ENCODE peak calls at places on chromosomes 11 and 22, in seven cellular contexts. T is hepatocyte, D is kidney, K is left lung, C is transverse colon, I is cardiac muscle cell, B is body of pancreas. A is an unnamed sample. For H3K36me3, the result is how much of the 10 kb centered on the place peaks cover.

GRCh38 chr22:50308597-50308935 is 1.1 kb upstream of the PLXNB2 start:
- DNase-seq in T (no peak), D (peak), K (no peak), C (peak), I (peak), B (peak), A (no peak)

GRCh38 chr11:616320-617220 is 820 bp upstream of the IRF7 start:
- DNase-seq in T (no peak), D (peak), K (peak), C (no peak), I (no peak), B (no peak), A (no peak)

GRCh38 chr11:118673361-118674093 is 5.9 kb downstream of the TREH start:
- DNase-seq in T (peak), D (no peak), K (no peak), C (no peak), I (no peak), B (no peak), A (peak)

GRCh38 chr11:107769189-107769588 is 57.3 kb upstream of the SLN start:
- DNase-seq in T (no peak), D (no peak), K (no peak), C (no peak), I (peak), B (no peak), A (no peak)

GRCh38 chr22:36010913-36011312 is 17.7 kb downstream of the RBFOX2 start:
- DNase-seq in T (no peak), D (no peak), K (no peak), C (no peak), I (peak), B (no peak), A (no peak)

GRCh38 chr11:65498042-65498726 is 661 bp upstream of the MALAT1 start:
- DNase-seq in T (peak), D (peak), K (peak), C (peak), I (peak), B (peak), A (peak)

GRCh38 chr11:61627831-61628753 is 47.2 kb upstream of the SYT7 start:
- DNase-seq in T (peak), D (no peak), K (no peak), C (peak), I (peak), B (peak), A (peak)

GRCh38 chr11:112265659-112266409 is 5.2 kb upstream of the PLET1 start:
- DNase-seq in T (peak), D (no peak), K (no peak), C (no peak), I (peak), B (no peak), A (no peak)

GRCh38 chr22:20606041-20606783 is 98.8 kb downstream of the MED15 start:
- DNase-seq in T (peak), D (peak), K (peak), C (peak), I (peak), B (peak), A (no peak)

GRCh38 chr11:34997872-34998548 is 81.6 kb downstream of the PDHX start:
- DNase-seq in T (no peak), D (no peak), K (no peak), C (no peak), I (peak), B (no peak), A (no peak)

GRCh38 chr11:8233691-8234424 is 29.8 kb downstream of the LMO1 start:
- DNase-seq in T (peak), D (peak), K (no peak), C (no peak), I (peak), B (no peak), A (no peak)

GRCh38 chr11:131982154-131982553 is 611.7 kb downstream of the NTM start:
- DNase-seq in T (no peak), D (no peak), K (no peak), C (no peak), I (no peak), B (no peak), A (no peak)

GRCh38 chr11:47916361-47916841 is 64.0 kb upstream of the PTPRJ start:
- DNase-seq in T (peak), D (peak), K (no peak), C (no peak), I (peak), B (peak), A (peak)

GRCh38 chr22:19065298-19065859 is 56.8 kb downstream of the DGCR2 start:
- DNase-seq in T (no peak), D (no peak), K (no peak), C (no peak), I (no peak), B (no peak), A (no peak)

GRCh38 chr22:34993548-34993947 is 72.4 kb upstream of the ISX start:
- DNase-seq in T (no peak), D (no peak), K (no peak), C (no peak), I (no peak), B (peak), A (no peak)

GRCh38 chr11:95877288-95877687 is 46.6 kb downstream of the MTMR2 start:
- DNase-seq in T (no peak), D (no peak), K (no peak), C (no peak), I (peak), B (no peak), A (no peak)

GRCh38 chr11:70230151-70230839 is 27.2 kb downstream of the FADD start:
- DNase-seq in T (no peak), D (no peak), K (no peak), C (no peak), I (peak), B (no peak), A (peak)

GRCh38 chr22:19843107-19843856 is 11.4 kb downstream of the GNB1L start:
- DNase-seq in T (peak), D (peak), K (peak), C (no peak), I (no peak), B (no peak), A (no peak)

GRCh38 chr11:802693-803466 is 2.2 kb downstream of the PIDD1 start:
- DNase-seq in T (no peak), D (no peak), K (no peak), C (no peak), I (no peak), B (no peak), A (no peak)

GRCh38 chr11:64514596-64514995 is 76.4 kb upstream of the SLC22A12 start:
- DNase-seq in T (no peak), D (no peak), K (no peak), C (no peak), I (no peak), B (no peak), A (no peak)

GRCh38 chr11:35662061-35662648 is 420 bp upstream of the TRIM44 start:
- DNase-seq in T (peak), D (no peak), K (no peak), C (peak), I (no peak), B (peak), A (no peak)

GRCh38 chr22:48855593-48856307 is 971.9 kb downstream of the BRD1 start:
- DNase-seq in T (no peak), D (no peak), K (no peak), C (no peak), I (no peak), B (no peak), A (no peak)

GRCh38 chr11:64745219-64745522 is 1.2 kb upstream of the RASGRP2 start:
- DNase-seq in T (no peak), D (peak), K (peak), C (peak), I (no peak), B (peak), A (peak)

GRCh38 chr11:1640076-1640946 is 10.7 kb downstream of the KRTAP5-5 start:
- DNase-seq in T (peak), D (peak), K (peak), C (peak), I (peak), B (peak), A (peak)

GRCh38 chr11:125773516-125773915 is 5.1 kb downstream of the PATE2 start:
- DNase-seq in T (no peak), D (no peak), K (no peak), C (no peak), I (peak), B (no peak), A (no peak)

GRCh38 chr11:28009383-28009782 is 98.6 kb downstream of the KIF18A start:
- DNase-seq in T (no peak), D (no peak), K (no peak), C (no peak), I (peak), B (no peak), A (no peak)

GRCh38 chr22:43823353-43823908 is 11.3 kb upstream of the EFCAB6 start:
- DNase-seq in T (peak), D (peak), K (peak), C (no peak), I (no peak), B (peak), A (peak)

GRCh38 chr11:69862797-69863543 is 43.8 kb upstream of the FGF3 start:
- DNase-seq in T (no peak), D (no peak), K (no peak), C (no peak), I (no peak), B (no peak), A (no peak)

GRCh38 chr11:128587415-128587814 is at the start of gene ETS1:
- DNase-seq in T (no peak), D (no peak), K (no peak), C (no peak), I (no peak), B (peak), A (no peak)

GRCh38 chr11:45658292-45658991 is 7.0 kb downstream of the CHST1 start:
- DNase-seq in T (peak), D (peak), K (no peak), C (peak), I (peak), B (peak), A (peak)

GRCh38 chr22:32558681-32559355 is 84.2 kb downstream of the FBXO7 start:
- DNase-seq in T (peak), D (peak), K (peak), C (peak), I (peak), B (peak), A (peak)

GRCh38 chr11:128342511-128343133 is 244.7 kb downstream of the ETS1 start:
- DNase-seq in T (peak), D (no peak), K (no peak), C (peak), I (peak), B (no peak), A (no peak)

DNA sequence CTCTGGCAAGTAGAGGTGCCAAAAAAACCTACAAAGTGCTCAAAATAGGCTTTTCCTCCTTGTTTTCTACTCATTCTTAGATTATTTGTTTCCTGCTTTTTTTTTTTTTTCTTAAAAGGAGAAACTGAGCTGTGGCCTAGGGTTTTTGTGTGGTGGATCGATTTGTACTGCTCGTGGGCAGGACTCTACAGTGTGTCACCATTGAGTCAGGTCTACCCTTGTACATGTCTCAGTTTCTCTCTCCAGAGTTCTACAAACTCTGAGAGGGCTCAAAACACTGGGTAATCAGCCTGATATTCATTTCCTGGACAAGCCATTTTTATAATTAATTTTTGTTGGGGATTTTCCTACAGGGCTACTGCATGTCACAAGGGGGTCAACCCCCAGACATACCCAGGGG is 5.2 kb upstream of the CASP4 start:
- DNase-seq in T (no peak), D (no peak), K (no peak), C (no peak), I (no peak), B (no peak), A (no peak)
- H3K36me3 ChIP-seq in T (under half), D (under half), K (under half), C (under half), I (under half), B (under half), A (under half)

GRCh38 chr11:12200359-12201015 is 90.1 kb downstream of the MICAL2 start:
- DNase-seq in T (peak), D (no peak), K (no peak), C (peak), I (peak), B (peak), A (peak)

GRCh38 chr11:12201016-12201985 is 90.9 kb downstream of the MICAL2 start:
- DNase-seq in T (peak), D (peak), K (no peak), C (no peak), I (peak), B (peak), A (peak)

GRCh38 chr11:12198261-12198925 is 88.0 kb downstream of the MICAL2 start:
- DNase-seq in T (no peak), D (no peak), K (no peak), C (no peak), I (no peak), B (peak), A (no peak)

GRCh38 chr11:12196862-12197261 is 86.5 kb downstream of the MICAL2 start:
- DNase-seq in T (no peak), D (no peak), K (no peak), C (no peak), I (no peak), B (no peak), A (no peak)

GRCh38 chr11:12199231-12199948 is 89.0 kb downstream of the MICAL2 start:
- DNase-seq in T (no peak), D (no peak), K (no peak), C (peak), I (no peak), B (peak), A (no peak)
- H3K27ac ChIP-seq in T (peak), D (no peak), K (no peak), C (peak), I (peak), B (no peak), A (peak)

GRCh38 chr22:17007257-17007656 is 765 bp downstream of the GAB4 start:
- DNase-seq in T (no peak), D (no peak), K (no peak), C (no peak), I (no peak), B (no peak), A (no peak)
- H3K4me3 ChIP-seq in T (no peak), D (no peak), K (no peak), C (no peak), I (no peak), B (no peak), A (no peak)

DNA sequence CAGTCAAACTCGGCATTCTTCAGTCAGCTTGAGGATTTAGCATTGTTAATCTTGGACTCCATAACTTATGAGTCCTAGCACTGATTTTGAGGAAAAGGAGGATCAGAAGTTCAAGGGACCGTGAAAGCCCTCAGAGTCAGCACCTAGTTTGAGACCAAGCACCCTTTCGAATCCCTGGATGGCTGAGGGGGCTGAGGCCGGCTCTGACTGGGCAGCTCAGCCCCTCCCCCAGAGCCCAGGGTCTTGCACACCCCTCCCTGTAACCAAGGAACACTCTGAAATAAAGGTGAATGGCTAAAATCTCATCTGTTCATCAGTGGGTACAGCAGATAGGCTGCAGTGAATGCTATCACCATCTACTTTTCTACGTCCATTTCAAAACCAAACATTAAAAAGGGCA is 27.3 kb downstream of the SLC25A18 start:
- DNase-seq in T (no peak), D (peak), K (no peak), C (no peak), I (no peak), B (no peak), A (peak)
- H3K36me3 ChIP-seq in T (under half), D (under half), K (half or more), C (under half), I (under half), B (under half), A (under half)

DNA sequence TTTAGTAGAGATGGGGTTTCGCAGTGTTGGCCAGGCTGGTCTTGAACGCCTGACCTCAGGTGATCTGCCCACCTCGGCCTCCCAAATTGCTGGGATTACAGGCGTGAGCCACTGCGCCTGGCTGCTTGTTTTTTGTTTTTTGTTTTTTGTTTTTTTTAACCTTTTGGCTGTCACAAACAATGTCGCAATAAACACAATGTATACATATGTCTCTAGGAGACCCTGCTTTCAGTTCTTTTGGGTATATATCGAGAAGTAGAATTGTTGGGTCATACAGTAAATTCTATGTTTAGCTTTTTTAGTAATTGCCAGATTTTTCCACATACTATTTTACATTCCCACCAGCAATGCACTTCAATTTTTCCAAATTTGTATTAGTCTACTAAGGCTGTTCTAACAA is 28.0 kb downstream of the RBX1 start:
- DNase-seq in T (no peak), D (no peak), K (peak), C (no peak), I (no peak), B (no peak), A (peak)
- H3K27ac ChIP-seq in T (no peak), D (no peak), K (no peak), C (no peak), I (peak), B (no peak), A (no peak)

GRCh38 chr22:25566812-25567211 is 2.3 kb downstream of the GRK3 start:
- DNase-seq in T (no peak), D (no peak), K (no peak), C (no peak), I (no peak), B (no peak), A (no peak)
- H3K4me3 ChIP-seq in T (no peak), D (no peak), K (no peak), C (peak), I (no peak), B (no peak), A (no peak)

GRCh38 chr22:39778055-39778454 is 115.5 kb downstream of the ENTHD1 start:
- DNase-seq in T (no peak), D (no peak), K (no peak), C (no peak), I (no peak), B (no peak), A (no peak)

GRCh38 chr22:39773976-39774539 is 119.5 kb downstream of the ENTHD1 start:
- DNase-seq in T (peak), D (no peak), K (no peak), C (peak), I (peak), B (no peak), A (no peak)

GRCh38 chr22:39771486-39771885 is 122.1 kb downstream of the ENTHD1 start:
- DNase-seq in T (no peak), D (no peak), K (no peak), C (no peak), I (no peak), B (no peak), A (no peak)

GRCh38 chr22:39776295-39776694 is 117.3 kb downstream of the ENTHD1 start:
- DNase-seq in T (no peak), D (no peak), K (no peak), C (no peak), I (no peak), B (no peak), A (no peak)

GRCh38 chr22:39773503-39773902 is 120.1 kb downstream of the ENTHD1 start:
- DNase-seq in T (no peak), D (no peak), K (no peak), C (no peak), I (no peak), B (no peak), A (no peak)
- H3K36me3 ChIP-seq in T (under half), D (under half), K (under half), C (under half), I (under half), B (under half), A (under half)